ENCODE peak calls at places on chromosomes 16 and 17, in five cellular contexts. G is suprapubic skin, M is cardiac muscle cell, T is AG04450, K is tibial nerve. W is an unnamed sample.

GRCh38 chr17:38619451-38619795 is 13.7 kb upstream of the SRCIN1 start:
- DNase-seq in G (no peak), K (no peak), M (no peak), T (no peak), W (no peak)

GRCh38 chr17:5264930-5265329 is 17.2 kb upstream of the RABEP1 start:
- DNase-seq in K (no peak), M (no peak), G (no peak), T (no peak), W (no peak)

GRCh38 chr16:89013692-89014455 is 36.9 kb upstream of the CBFA2T3 start:
- DNase-seq in G (no peak), K (no peak), M (no peak), T (no peak), W (no peak)

GRCh38 chr17:16926061-16926511 is 45.8 kb downstream of the TNFRSF13B start:
- DNase-seq in K (no peak), T (no peak), M (no peak), G (no peak), W (no peak)

GRCh38 chr16:54422569-54422978 is 136.0 kb upstream of the IRX3 start:
- DNase-seq in M (no peak), G (no peak), T (no peak), K (no peak), W (no peak)

GRCh38 chr16:19744670-19745069 is 26.6 kb downstream of the IQCK start:
- DNase-seq in M (no peak), K (no peak), G (no peak), T (no peak), W (no peak)

GRCh38 chr17:47719411-47720152 is 13.5 kb upstream of the TBX21 start:
- DNase-seq in M (peak), K (no peak), G (no peak), T (peak), W (no peak)

GRCh38 chr17:35161281-35161761 is 13.7 kb downstream of the UNC45B start:
- DNase-seq in K (no peak), G (no peak), T (no peak), M (peak), W (no peak)

GRCh38 chr17:83193336-83194188 is 114.2 kb downstream of the METRNL start:
- DNase-seq in K (peak), M (no peak), G (peak), T (no peak), W (no peak)

GRCh38 chr16:29029168-29029994 is 44.5 kb downstream of the LAT start:
- DNase-seq in G (peak), T (peak), M (peak), K (no peak), W (no peak)

GRCh38 chr16:16108759-16109158 is 114.5 kb downstream of the ABCC6 start:
- DNase-seq in T (no peak), K (no peak), M (no peak), G (no peak), W (no peak)

GRCh38 chr16:3518292-3518982 is 17.6 kb downstream of the CLUAP1 start:
- DNase-seq in K (no peak), G (no peak), T (no peak), M (no peak), W (no peak)

GRCh38 chr16:66308096-66308495 is 58.4 kb upstream of the CDH5 start:
- DNase-seq in M (no peak), G (peak), T (no peak), K (no peak), W (no peak)

GRCh38 chr16:4692460-4693295 is 684 bp upstream of the NUDT16L1 start:
- DNase-seq in M (peak), T (no peak), G (peak), K (no peak), W (peak)

GRCh38 chr16:4314532-4315184 is 1.2 kb upstream of the GLIS2 start:
- DNase-seq in T (no peak), G (peak), M (peak), K (no peak), W (no peak)

GRCh38 chr17:45384047-45384799 is 48.4 kb downstream of the ARHGAP27 start:
- DNase-seq in M (peak), T (no peak), G (no peak), K (no peak), W (no peak)

GRCh38 chr17:55265434-55266021 is 768 bp downstream of the HLF start:
- DNase-seq in G (no peak), M (peak), T (no peak), K (no peak), W (no peak)

GRCh38 chr16:78551487-78552085 is 452.1 kb downstream of the WWOX start:
- DNase-seq in K (no peak), M (no peak), T (no peak), G (no peak), W (no peak)

GRCh38 chr17:1649844-1650409 is at the start of gene RILP:
- DNase-seq in M (peak), G (peak), T (no peak), K (peak), W (peak)

GRCh38 chr17:4488989-4489595 is 9.6 kb upstream of the SPNS2 start:
- DNase-seq in M (no peak), K (no peak), G (no peak), T (no peak), W (no peak)

GRCh38 chr17:39979865-39980401 is 674 bp upstream of the PSMD3 start:
- DNase-seq in K (no peak), T (no peak), G (no peak), M (peak), W (no peak)

GRCh38 chr17:64780096-64781012 is 118.2 kb upstream of the SMURF2 start:
- DNase-seq in G (peak), M (no peak), K (no peak), T (no peak), W (no peak)

GRCh38 chr17:77487211-77487629 is 346.5 kb downstream of the SEC14L1 start:
- DNase-seq in K (no peak), G (peak), M (no peak), T (no peak), W (no peak)

GRCh38 chr16:29700253-29700987 is 21.4 kb downstream of the QPRT start:
- DNase-seq in T (peak), G (peak), M (peak), K (peak), W (no peak)

GRCh38 chr17:57755479-57756070 is 10.5 kb upstream of the CCDC182 start:
- DNase-seq in M (no peak), K (no peak), G (no peak), T (no peak), W (no peak)

GRCh38 chr16:53061256-53061655 is 6.5 kb downstream of the CHD9 start:
- DNase-seq in T (no peak), G (no peak), K (no peak), M (no peak), W (no peak)

GRCh38 chr16:53059672-53060071 is 4.9 kb downstream of the CHD9 start:
- DNase-seq in G (no peak), M (no peak), K (no peak), T (no peak), W (no peak)

GRCh38 chr16:53064179-53064578 is 9.4 kb downstream of the CHD9 start:
- DNase-seq in T (no peak), M (no peak), K (no peak), G (no peak), W (no peak)

GRCh38 chr16:53058882-53059281 is 4.1 kb downstream of the CHD9 start:
- DNase-seq in T (no peak), M (no peak), K (no peak), G (no peak), W (no peak)

GRCh38 chr16:53061701-53062159 is 6.9 kb downstream of the CHD9 start:
- DNase-seq in T (no peak), G (no peak), K (no peak), M (no peak), W (no peak)
- H3K4me3 ChIP-seq in T (no peak), G (no peak), K (no peak), M (no peak), W (no peak)

GRCh38 chr17:65790241-65790640 is 228.8 kb upstream of the AXIN2 start:
- DNase-seq in K (no peak), T (no peak), G (no peak), M (no peak), W (no peak)

GRCh38 chr17:65787503-65787902 is 226.1 kb upstream of the AXIN2 start:
- DNase-seq in G (no peak), T (no peak), K (no peak), M (no peak), W (no peak)

GRCh38 chr17:65783845-65784334 is 222.4 kb upstream of the AXIN2 start:
- DNase-seq in G (no peak), M (peak), T (peak), K (no peak), W (no peak)

GRCh38 chr17:65785109-65785508 is 223.7 kb upstream of the AXIN2 start:
- DNase-seq in T (peak), K (no peak), G (no peak), M (peak), W (no peak)

GRCh38 chr17:65786479-65786878 is 225.0 kb upstream of the AXIN2 start:
- DNase-seq in G (no peak), M (no peak), K (no peak), T (no peak), W (no peak)
- H3K4me3 ChIP-seq in G (no peak), M (no peak), K (no peak), T (no peak), W (no peak)

GRCh38 chr17:48800626-48801217 is 16.3 kb downstream of the TTLL6 start:
- DNase-seq in M (no peak), K (no peak), G (no peak), T (no peak), W (no peak)

GRCh38 chr17:48799069-48799710 is 17.8 kb downstream of the TTLL6 start:
- DNase-seq in T (no peak), G (peak), K (no peak), M (no peak), W (no peak)

GRCh38 chr17:48809182-48809581 is 7.8 kb downstream of the TTLL6 start:
- DNase-seq in M (no peak), K (no peak), T (no peak), G (no peak), W (no peak)

DNA sequence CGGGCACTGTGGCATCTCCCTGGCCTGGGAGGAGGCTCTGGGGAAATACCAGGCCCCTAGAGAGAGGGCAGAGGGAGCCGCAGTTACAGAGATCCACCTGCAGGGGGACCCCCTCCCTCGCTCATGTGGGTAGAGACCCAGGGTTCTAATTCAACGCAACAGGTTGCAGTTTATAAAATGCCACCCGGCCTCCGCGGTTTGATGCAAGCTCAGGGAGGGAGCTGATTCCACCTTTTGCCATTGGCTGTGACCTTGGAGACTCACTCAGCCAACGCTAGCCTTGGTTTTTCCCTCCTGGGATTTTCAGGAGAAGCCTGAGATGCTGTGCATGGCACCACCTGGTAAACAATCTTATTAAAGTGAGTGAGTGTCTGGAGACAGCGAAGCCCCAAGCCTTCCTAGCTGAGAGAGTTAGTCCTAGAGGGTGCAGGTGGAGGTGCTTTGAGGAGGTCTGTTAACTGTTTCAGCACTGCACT is 12.1 kb downstream of the TTLL6 start:
- DNase-seq in T (no peak), K (peak), M (peak), G (peak), W (no peak)
- H3K4me3 ChIP-seq in T (no peak), K (no peak), M (no peak), G (no peak), W (no peak)

DNA sequence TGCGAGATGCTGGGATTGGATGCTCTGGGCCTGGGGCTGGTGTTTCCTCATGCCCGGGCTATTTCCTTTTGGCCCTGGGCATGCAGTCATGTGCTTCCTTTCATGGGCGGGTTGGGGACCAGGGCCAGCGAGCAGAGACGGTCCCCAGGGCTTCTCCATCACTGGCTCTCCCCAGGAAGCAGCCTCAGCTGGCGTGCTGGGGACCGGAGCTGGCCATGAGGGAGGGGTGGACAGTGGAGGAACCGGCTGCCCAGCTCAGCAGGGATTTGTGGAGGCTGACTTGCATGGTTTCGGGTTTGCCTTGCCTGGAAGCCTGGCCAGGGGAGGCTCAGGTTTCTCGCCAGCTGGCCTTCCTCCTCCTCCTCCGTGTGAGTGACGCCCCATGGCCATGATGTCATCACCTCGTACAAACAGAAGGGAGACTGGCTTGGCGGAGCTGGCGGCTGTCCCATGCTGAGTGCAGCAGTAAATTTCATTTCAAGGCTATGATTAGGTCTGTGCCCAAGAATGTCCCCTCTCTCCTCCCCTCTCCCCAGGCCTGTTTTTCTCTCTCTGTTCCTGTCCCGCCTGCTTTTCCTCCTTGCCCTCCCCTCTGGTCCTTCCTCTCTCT is 8.9 kb upstream of the TIMP2 start:
- DNase-seq in M (peak), K (peak), T (peak), G (peak), W (peak)
- H3K4me3 ChIP-seq in M (no peak), K (no peak), T (peak), G (peak), W (peak)

DNA sequence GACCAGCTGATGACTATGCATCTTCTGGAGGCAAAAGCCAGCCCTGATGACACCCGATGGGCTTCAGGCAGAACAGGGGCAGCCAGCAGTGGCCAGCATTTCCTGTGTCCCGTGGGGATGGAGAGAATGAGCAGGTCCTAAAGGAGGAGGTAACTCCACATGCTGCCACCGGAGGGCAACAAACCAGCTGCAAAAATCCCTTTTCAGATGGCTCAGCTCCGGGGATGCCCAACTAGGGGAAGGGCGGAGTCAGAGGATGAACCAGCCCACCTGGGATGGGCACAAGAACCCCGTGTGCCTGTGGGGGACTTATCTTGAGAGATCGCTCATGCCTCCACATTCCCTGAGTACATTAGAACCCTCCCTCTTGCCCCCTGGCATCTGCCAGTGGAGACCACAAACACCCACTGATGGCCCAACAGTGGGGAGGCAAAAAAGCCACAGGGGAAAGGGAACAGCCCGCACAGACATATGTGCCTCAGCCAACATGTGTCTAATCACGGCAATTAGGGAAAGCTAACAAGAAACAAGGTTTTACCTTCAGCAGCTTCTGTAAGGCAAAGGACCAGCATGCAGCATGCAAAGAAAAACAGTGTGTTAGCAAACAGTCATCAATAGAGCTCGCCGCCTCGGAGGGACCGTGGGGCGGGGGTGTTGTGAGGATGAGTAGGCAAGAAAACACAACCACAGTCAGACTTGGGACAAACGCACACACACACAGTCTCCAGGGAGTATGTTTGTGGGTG is 64.1 kb downstream of the MYO18A start:
- DNase-seq in G (no peak), M (peak), T (no peak), K (no peak), W (no peak)
- H3K4me3 ChIP-seq in G (no peak), M (no peak), T (no peak), K (no peak), W (no peak)

DNA sequence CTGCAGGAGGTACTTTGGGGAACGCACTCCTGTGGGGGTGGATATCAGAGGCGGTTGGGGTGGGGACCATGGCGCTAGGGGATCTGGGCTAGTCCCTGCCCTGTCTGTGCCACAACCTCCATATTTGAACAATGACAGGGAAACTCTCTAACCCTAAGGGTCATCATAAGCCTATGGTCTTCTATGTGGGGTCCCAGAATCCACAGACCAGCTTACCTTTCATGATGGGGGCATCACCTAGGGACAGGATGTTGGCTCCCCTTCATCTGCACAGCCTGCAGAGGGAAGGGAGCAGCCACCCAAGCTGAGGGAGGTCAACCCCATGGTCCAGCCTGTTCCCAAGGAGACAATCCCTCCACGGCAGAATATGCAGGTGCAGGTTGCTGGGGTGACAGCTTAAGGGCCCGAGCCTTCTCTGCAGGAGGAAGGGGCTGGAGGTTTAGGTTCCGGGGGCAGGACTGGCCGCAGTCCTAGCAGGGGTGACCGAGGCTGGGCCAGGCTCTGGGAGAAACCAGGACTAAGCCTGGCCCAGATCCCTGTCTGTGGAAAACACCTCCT is 1.7 kb downstream of the ORAI3 start:
- DNase-seq in T (no peak), G (no peak), M (no peak), K (no peak), W (no peak)
- H3K4me3 ChIP-seq in T (peak), G (peak), M (peak), K (peak), W (no peak)

GRCh38 chr17:79609616-79610150 is 1.2 kb downstream of the RBFOX3 start:
- DNase-seq in K (no peak), G (no peak), M (no peak), T (no peak), W (no peak)
- H3K4me3 ChIP-seq in K (no peak), G (no peak), M (no peak), T (no peak), W (peak)

DNA sequence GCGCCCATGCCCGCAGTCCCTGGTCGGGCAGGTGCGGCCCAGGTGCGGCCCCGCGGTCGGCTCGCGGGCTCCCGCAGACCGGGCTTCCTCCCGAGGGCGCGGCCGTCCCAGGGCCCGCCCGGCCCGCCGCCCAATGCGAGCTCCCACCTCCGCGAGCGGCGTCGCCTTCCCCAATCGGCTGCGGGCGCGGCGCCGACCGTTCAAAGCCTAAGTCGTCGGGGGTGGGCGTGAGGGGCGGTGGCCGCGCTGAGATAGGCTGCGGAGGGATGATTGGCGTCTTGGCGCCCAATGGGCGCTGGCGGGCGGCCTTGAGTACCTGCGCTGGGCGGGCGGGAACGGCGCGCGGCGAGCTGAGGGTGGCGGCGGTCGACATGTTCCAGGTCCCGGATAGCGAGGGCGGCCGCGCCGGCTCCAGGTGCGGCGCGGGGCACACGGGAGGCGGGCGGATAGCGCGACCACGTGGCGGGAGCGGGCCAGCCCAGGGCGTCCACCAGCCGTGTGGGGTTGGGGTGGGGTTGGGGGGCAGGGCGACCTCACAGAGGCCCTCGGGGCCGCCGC is at the start of gene JPT2:
- DNase-seq in G (peak), M (peak), K (peak), T (peak), W (no peak)
- H3K4me3 ChIP-seq in G (peak), M (peak), K (peak), T (peak), W (peak)

GRCh38 chr16:21277045-21277926 is 804 bp downstream of the CRYM start:
- DNase-seq in T (no peak), K (no peak), G (no peak), M (no peak), W (no peak)
- H3K4me3 ChIP-seq in T (no peak), K (no peak), G (peak), M (peak), W (peak)

GRCh38 chr17:76075364-76076099 is 951 bp downstream of the GALR2 start:
- DNase-seq in K (no peak), T (no peak), G (no peak), M (no peak), W (no peak)
- H3K4me3 ChIP-seq in K (no peak), T (no peak), G (peak), M (no peak), W (peak)

W was measured in vagina.